ENCODE peak calls at places on chromosomes 1 and 21, in four cellular contexts. A, T, K and D are unnamed samples.

GRCh38 chr1:174519845-174520244 is 72.1 kb downstream of the GPR52 start:
- DNase-seq in A (no peak), T (no peak), K (no peak), D (no peak)

GRCh38 chr1:198890531-198890930 is 251.7 kb downstream of the PTPRC start:
- DNase-seq in A (peak; percentile 61), T (peak; percentile 26), K (no peak), D (no peak)

GRCh38 chr1:23480187-23481025 is 3.6 kb downstream of the ASAP3 start:
- DNase-seq in A (no peak), T (no peak), K (no peak), D (no peak)

GRCh38 chr1:44723496-44724407 is 7.2 kb downstream of the RNU5D-1 start:
- DNase-seq in A (no peak), T (no peak), K (no peak), D (no peak)

GRCh38 chr1:147504801-147505303 is 36.4 kb upstream of the BCL9 start:
- DNase-seq in A (peak; percentile 40), T (peak; percentile 40), K (peak; percentile 94), D (peak; percentile 72)

GRCh38 chr1:198169704-198170103 is 12.9 kb downstream of the NEK7 start:
- DNase-seq in A (peak; percentile 33), T (no peak), K (no peak), D (no peak)

GRCh38 chr1:23343246-23344110 is 606 bp downstream of the HNRNPR start:
- DNase-seq in A (peak; percentile 87), T (peak; percentile 77), K (peak; percentile 31), D (no peak)

GRCh38 chr1:223048026-223048425 is 95.0 kb downstream of the TLR5 start:
- DNase-seq in A (no peak), T (no peak), K (no peak), D (no peak)

GRCh38 chr1:69524010-69524409 is 43.7 kb upstream of the LRRC7 start:
- DNase-seq in A (peak; percentile 53), T (no peak), K (no peak), D (no peak)

GRCh38 chr21:44527983-44528633 is 11.9 kb downstream of the KRTAP10-1 start:
- DNase-seq in A (no peak), T (no peak), K (no peak), D (no peak)

GRCh38 chr21:45494851-45495680 is 47.2 kb downstream of the SLC19A1 start:
- DNase-seq in A (no peak), T (no peak), K (no peak), D (no peak)

GRCh38 chr1:221742555-221743415 is 896 bp upstream of the DUSP10 start:
- DNase-seq in A (peak; percentile 65), T (peak; percentile 94), K (peak; percentile 80), D (peak; percentile 78)

GRCh38 chr1:64493864-64494263 is 23.9 kb downstream of the CACHD1 start:
- DNase-seq in A (no peak), T (no peak), K (peak; percentile 94), D (peak; percentile 84)

GRCh38 chr1:182611787-182612186 is 7.6 kb upstream of the RGS16 start:
- DNase-seq in A (no peak), T (no peak), K (peak; percentile 71), D (peak; percentile 50)

GRCh38 chr1:30512253-30512921 is 211.0 kb downstream of the MATN1 start:
- DNase-seq in A (no peak), T (no peak), K (peak; percentile 61), D (no peak)

GRCh38 chr1:1432951-1433803 is 2.3 kb upstream of the VWA1 start:
- DNase-seq in A (no peak), T (peak; percentile 97), K (peak; percentile 82), D (peak; percentile 81)

GRCh38 chr1:55329091-55329490 is 113.9 kb upstream of the USP24 start:
- DNase-seq in A (peak; percentile 71), T (no peak), K (peak; percentile 48), D (no peak)

GRCh38 chr21:40768056-40768455 is 78.9 kb downstream of the DSCAM start:
- DNase-seq in A (no peak), T (no peak), K (no peak), D (no peak)

GRCh38 chr1:54979327-54979891 is 1.0 kb upstream of the TMEM61 start:
- DNase-seq in A (no peak), T (no peak), K (no peak), D (no peak)

GRCh38 chr1:183029591-183030000 is 6.4 kb downstream of the LAMC1 start:
- DNase-seq in A (peak; percentile 72), T (peak; percentile 57), K (no peak), D (no peak)

GRCh38 chr1:218676991-218677390 is 331.9 kb downstream of the TGFB2 start:
- DNase-seq in A (no peak), T (no peak), K (no peak), D (peak; percentile 21)

GRCh38 chr1:7406641-7407546 is 364.2 kb upstream of the VAMP3 start:
- DNase-seq in A (no peak), T (no peak), K (peak; percentile 21), D (no peak)

GRCh38 chr1:237677979-237678378 is 212.7 kb downstream of the ZP4 start:
- DNase-seq in A (peak; percentile 76), T (peak; percentile 36), K (no peak), D (no peak)

GRCh38 chr1:31733389-31734219 is 29.8 kb upstream of the COL16A1 start:
- DNase-seq in A (no peak), T (no peak), K (no peak), D (no peak)

GRCh38 chr1:232613752-232614381 is 16.1 kb downstream of the SIPA1L2 start:
- DNase-seq in A (peak; percentile 94), T (no peak), K (no peak), D (no peak)

GRCh38 chr1:11736746-11737639 is 1.1 kb downstream of the AGTRAP start:
- DNase-seq in A (peak; percentile 86), T (peak; percentile 75), K (peak; percentile 68), D (no peak)

GRCh38 chr1:32918166-32918565 is 17.0 kb upstream of the TMEM54 start:
- DNase-seq in A (no peak), T (no peak), K (no peak), D (no peak)

GRCh38 chr1:32915766-32916455 is 14.7 kb upstream of the TMEM54 start:
- DNase-seq in A (no peak), T (peak; percentile 30), K (no peak), D (no peak)

GRCh38 chr1:32917521-32917920 is 16.3 kb upstream of the TMEM54 start:
- DNase-seq in A (no peak), T (no peak), K (no peak), D (no peak)

GRCh38 chr1:32920833-32921232 is 19.6 kb upstream of the TMEM54 start:
- DNase-seq in A (no peak), T (no peak), K (no peak), D (no peak)

DNA sequence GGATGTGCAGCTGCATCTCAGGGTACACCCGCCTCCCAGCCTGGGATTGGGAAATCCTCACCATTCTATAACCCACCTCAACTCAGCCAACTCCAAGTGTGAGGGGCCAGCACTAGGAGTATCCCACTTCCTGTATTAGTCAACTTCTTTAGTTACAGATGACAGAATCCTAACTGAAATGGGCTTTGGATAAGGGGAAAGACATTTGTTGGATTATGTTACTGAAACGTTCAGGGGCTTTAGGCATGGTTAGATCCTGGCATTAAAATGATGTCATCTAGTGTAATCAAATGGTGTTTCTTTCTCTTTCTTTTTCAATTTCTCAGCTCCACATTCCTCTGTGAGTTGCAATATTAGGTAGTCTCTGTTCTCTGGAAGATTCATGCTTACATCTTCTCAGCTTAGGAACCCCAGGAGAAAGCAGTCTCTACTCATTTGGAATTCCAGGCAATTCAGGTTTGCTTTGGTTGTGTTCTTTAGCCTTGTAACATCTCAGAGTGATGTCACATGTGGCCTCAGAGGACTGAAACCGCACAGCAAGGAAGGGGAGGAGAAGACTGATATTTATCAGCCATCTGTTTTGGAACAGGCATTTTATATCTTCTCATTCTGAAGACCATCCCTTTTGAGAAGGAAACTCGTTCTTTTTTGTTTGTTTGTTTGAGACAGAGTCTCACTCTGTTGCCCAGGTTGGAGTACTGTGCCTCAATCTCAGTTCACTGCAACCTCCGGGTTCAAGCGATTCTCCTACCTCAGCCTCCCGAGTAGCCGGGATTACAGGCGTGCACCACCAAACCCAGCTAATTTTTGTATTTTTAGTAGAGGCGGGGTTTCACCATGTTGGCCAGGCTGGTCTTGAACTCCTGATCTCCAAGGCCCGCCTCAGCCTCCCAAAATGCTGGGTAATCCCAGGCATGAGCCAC is 18.9 kb upstream of the TMEM54 start:
- DNase-seq in A (peak; percentile 70), T (no peak), K (no peak), D (no peak)
- H3K23ac ChIP-seq in A (no peak overlapping the region), T (no peak overlapping the region), K (no peak overlapping the region), D (no peak overlapping the region)

GRCh38 chr1:36211307-36211706 is 12.9 kb upstream of the THRAP3 start:
- DNase-seq in A (no peak), T (no peak), K (no peak), D (no peak)

GRCh38 chr1:36217667-36218066 is 6.6 kb upstream of the THRAP3 start:
- DNase-seq in A (peak; percentile 40), T (no peak), K (no peak), D (no peak)

GRCh38 chr1:36211841-36212240 is 12.4 kb upstream of the THRAP3 start:
- DNase-seq in A (no peak), T (no peak), K (no peak), D (no peak)

GRCh38 chr1:36208978-36209708 is 15.1 kb upstream of the THRAP3 start:
- DNase-seq in A (peak; percentile 38), T (no peak), K (no peak), D (no peak)

GRCh38 chr1:36212782-36213181 is 11.5 kb upstream of the THRAP3 start:
- DNase-seq in A (no peak), T (no peak), K (no peak), D (no peak)
- H2AFZ ChIP-seq in A (no peak overlapping the region), T (no peak overlapping the region), K (no peak overlapping the region), D (peak overlapping the region; percentile 39)

DNA sequence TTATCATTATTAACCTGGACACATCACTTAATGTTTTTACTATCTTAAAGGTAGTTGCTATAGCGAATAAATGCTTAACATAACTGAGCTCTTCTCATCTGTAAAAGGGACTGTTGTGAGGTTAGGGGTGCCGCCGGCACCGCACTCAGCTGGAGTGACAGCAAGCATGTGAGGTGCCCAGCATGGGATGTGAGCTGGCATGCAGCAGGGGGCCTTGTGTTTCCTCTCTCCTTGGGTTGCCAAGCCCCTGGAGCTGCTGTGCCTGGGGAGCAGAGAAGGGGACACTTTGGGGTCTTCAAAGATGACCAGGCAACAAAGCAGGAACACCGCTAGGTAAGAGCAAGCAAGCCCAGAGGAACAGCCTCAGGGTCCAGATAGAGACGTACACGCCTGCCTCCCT is 2.1 kb upstream of the ZC3H12A start:
- DNase-seq in A (no peak), T (no peak), K (no peak), D (no peak)
- H3K23ac ChIP-seq in A (peak overlapping the region; percentile 37), T (no peak overlapping the region), K (no peak overlapping the region), D (no peak overlapping the region)

DNA sequence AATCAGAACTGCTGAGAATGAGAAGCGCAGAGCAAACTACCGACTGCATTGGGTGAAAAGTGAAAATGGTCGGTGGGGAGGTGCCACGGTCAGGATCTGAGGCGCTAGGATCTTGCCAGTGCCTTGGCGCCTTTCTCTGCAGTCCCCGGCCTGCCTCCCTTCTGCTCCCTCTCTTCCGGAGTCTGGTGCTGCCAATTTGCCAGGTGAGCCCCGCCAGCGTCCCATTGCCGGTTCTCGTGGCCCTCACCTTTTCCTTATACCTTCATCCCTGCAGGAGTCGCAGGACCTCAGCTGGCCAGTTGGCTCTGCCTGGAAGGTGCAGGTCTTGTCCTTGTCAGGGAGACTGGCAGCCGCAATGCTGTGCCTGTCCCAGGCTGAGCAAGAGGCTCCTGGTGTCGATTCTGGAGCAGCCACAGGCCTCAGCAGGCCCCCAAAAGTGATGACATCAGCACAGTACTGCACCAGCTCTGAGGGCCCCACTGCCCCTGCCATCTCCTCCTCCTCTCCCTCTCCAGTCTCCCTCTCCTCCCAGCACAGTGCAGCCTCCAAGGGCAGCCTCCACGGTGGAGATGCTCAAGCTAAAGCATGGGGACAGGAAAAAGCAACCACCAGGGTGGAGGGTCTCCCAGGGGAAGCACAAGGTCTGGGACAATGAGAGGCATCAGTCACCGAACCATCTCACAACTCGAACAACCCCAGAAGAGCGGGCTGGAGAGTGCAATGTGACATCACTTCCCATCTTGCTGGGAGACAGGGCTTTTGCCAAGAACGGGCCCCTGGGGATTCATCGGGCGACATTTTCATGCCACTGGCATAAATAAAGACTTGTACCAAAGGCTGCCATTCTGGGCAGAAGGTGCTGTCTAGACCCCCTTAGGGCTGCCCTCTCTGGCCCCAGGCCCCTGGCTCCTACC is 37.1 kb upstream of the H6PD start:
- DNase-seq in A (no peak), T (no peak), K (no peak), D (no peak)
- H2AFZ ChIP-seq in A (no peak overlapping the region), T (no peak overlapping the region), K (no peak overlapping the region), D (no peak overlapping the region)